ENCODE peak calls at places on chromosomes 11 and 22, in seven cellular contexts. One of them, this sample, is unnamed.

GRCh38 chr22:35838849-35839646 is 121.4 kb downstream of the APOL5 start:
- DNase-seq in neuronal stem cell: peak; percentile 27
- DNase-seq in H9: no peak
- DNase-seq in IMR-90: peak; percentile 82
- DNase-seq in H1: no peak
- DNase-seq in mesendoderm: peak; percentile 76
- DNase-seq in trophoblast cell: peak; percentile 53
- DNase-seq in this sample: peak; percentile 80

GRCh38 chr22:35648066-35649025 is at the start of gene APOL6:
- DNase-seq in neuronal stem cell: no peak
- DNase-seq in H9: peak; percentile 32
- DNase-seq in IMR-90: peak; percentile 76
- DNase-seq in H1: no peak
- DNase-seq in mesendoderm: no peak
- DNase-seq in trophoblast cell: peak; percentile 90
- DNase-seq in this sample: peak; percentile 95

GRCh38 chr11:18698341-18699268 is at the start of gene TMEM86A:
- DNase-seq in neuronal stem cell: peak; percentile 91
- DNase-seq in H9: peak; percentile 94
- DNase-seq in IMR-90: peak; percentile 60
- DNase-seq in H1: no peak
- DNase-seq in mesendoderm: peak; percentile 92
- DNase-seq in trophoblast cell: peak; percentile 95
- DNase-seq in this sample: peak; percentile 81

GRCh38 chr22:44042822-44043221 is 18.7 kb downstream of the PARVB start:
- DNase-seq in neuronal stem cell: no peak
- DNase-seq in H9: no peak
- DNase-seq in IMR-90: peak; percentile 51
- DNase-seq in H1: no peak
- DNase-seq in mesendoderm: no peak
- DNase-seq in trophoblast cell: peak; percentile 4
- DNase-seq in this sample: no peak

GRCh38 chr11:12241401-12241800 is 131.0 kb downstream of the MICAL2 start:
- DNase-seq in neuronal stem cell: no peak
- DNase-seq in H9: no peak
- DNase-seq in IMR-90: no peak
- DNase-seq in H1: no peak
- DNase-seq in mesendoderm: no peak
- DNase-seq in trophoblast cell: no peak
- DNase-seq in this sample: no peak

GRCh38 chr11:72814831-72815618 is 814 bp downstream of the ATG16L2 start:
- DNase-seq in neuronal stem cell: no peak
- DNase-seq in H9: peak; percentile 89
- DNase-seq in IMR-90: peak; percentile 54
- DNase-seq in H1: no peak
- DNase-seq in mesendoderm: peak; percentile 91
- DNase-seq in trophoblast cell: peak; percentile 52
- DNase-seq in this sample: peak; percentile 89

GRCh38 chr11:12792590-12792989 is 118.4 kb downstream of the TEAD1 start:
- DNase-seq in neuronal stem cell: no peak
- DNase-seq in H9: no peak
- DNase-seq in IMR-90: peak; percentile 51
- DNase-seq in H1: no peak
- DNase-seq in mesendoderm: no peak
- DNase-seq in trophoblast cell: peak; percentile 43
- DNase-seq in this sample: no peak

GRCh38 chr11:65274734-65275682 is 13.2 kb downstream of the POLA2 start:
- DNase-seq in neuronal stem cell: no peak
- DNase-seq in H9: peak; percentile 67
- DNase-seq in IMR-90: peak; percentile 99
- DNase-seq in H1: peak; percentile 29
- DNase-seq in mesendoderm: peak; percentile 70
- DNase-seq in trophoblast cell: peak; percentile 96
- DNase-seq in this sample: peak; percentile 92

GRCh38 chr11:2387266-2387982 is 10.3 kb downstream of the CD81 start:
- DNase-seq in neuronal stem cell: no peak
- DNase-seq in H9: no peak
- DNase-seq in IMR-90: peak; percentile 52
- DNase-seq in H1: no peak
- DNase-seq in mesendoderm: no peak
- DNase-seq in trophoblast cell: no peak
- DNase-seq in this sample: peak; percentile 47

GRCh38 chr11:75031771-75032549 is 43.2 kb downstream of the NEU3 start:
- DNase-seq in neuronal stem cell: peak; percentile 56
- DNase-seq in H9: peak; percentile 86
- DNase-seq in IMR-90: peak; percentile 78
- DNase-seq in H1: peak; percentile 39
- DNase-seq in mesendoderm: peak; percentile 88
- DNase-seq in trophoblast cell: peak; percentile 88
- DNase-seq in this sample: peak; percentile 72

GRCh38 chr22:38776086-38776485 is 17.9 kb downstream of the DNAL4 start:
- DNase-seq in neuronal stem cell: no peak
- DNase-seq in H9: no peak
- DNase-seq in IMR-90: no peak
- DNase-seq in H1: no peak
- DNase-seq in mesendoderm: no peak
- DNase-seq in trophoblast cell: no peak
- DNase-seq in this sample: no peak

GRCh38 chr22:23284504-23285033 is 104.3 kb downstream of the BCR start:
- DNase-seq in neuronal stem cell: no peak
- DNase-seq in H9: no peak
- DNase-seq in IMR-90: no peak
- DNase-seq in H1: no peak
- DNase-seq in mesendoderm: no peak
- DNase-seq in trophoblast cell: no peak
- DNase-seq in this sample: no peak

GRCh38 chr22:23285236-23285635 is 104.9 kb downstream of the BCR start:
- DNase-seq in neuronal stem cell: no peak
- DNase-seq in H9: no peak
- DNase-seq in IMR-90: no peak
- DNase-seq in H1: no peak
- DNase-seq in mesendoderm: no peak
- DNase-seq in trophoblast cell: no peak
- DNase-seq in this sample: no peak

GRCh38 chr22:23286296-23286695 is 106.0 kb downstream of the BCR start:
- DNase-seq in neuronal stem cell: no peak
- DNase-seq in H9: no peak
- DNase-seq in IMR-90: no peak
- DNase-seq in H1: no peak
- DNase-seq in mesendoderm: no peak
- DNase-seq in trophoblast cell: no peak
- DNase-seq in this sample: no peak

GRCh38 chr22:23287136-23288095 is 107.1 kb downstream of the BCR start:
- DNase-seq in neuronal stem cell: no peak
- DNase-seq in H9: no peak
- DNase-seq in IMR-90: no peak
- DNase-seq in H1: no peak
- DNase-seq in mesendoderm: no peak
- DNase-seq in trophoblast cell: no peak
- DNase-seq in this sample: no peak

GRCh38 chr22:23285734-23286133 is 105.4 kb downstream of the BCR start:
- DNase-seq in neuronal stem cell: no peak
- DNase-seq in H9: no peak
- DNase-seq in IMR-90: peak; percentile 59
- DNase-seq in H1: no peak
- DNase-seq in mesendoderm: no peak
- DNase-seq in trophoblast cell: no peak
- DNase-seq in this sample: peak; percentile 86
- H2BK120ac ChIP-seq in neuronal stem cell: no peak overlapping the region
- H2BK120ac ChIP-seq in H9: no peak overlapping the region
- H2BK120ac ChIP-seq in IMR-90: no peak overlapping the region
- H2BK120ac ChIP-seq in H1: no peak overlapping the region
- H2BK120ac ChIP-seq in mesendoderm: no peak overlapping the region
- H2BK120ac ChIP-seq in trophoblast cell: no peak overlapping the region
- H2BK120ac ChIP-seq in this sample: no peak overlapping the region

GRCh38 chr11:131913267-131913666 is 542.9 kb downstream of the NTM start:
- DNase-seq in neuronal stem cell: no peak
- DNase-seq in H9: no peak
- DNase-seq in IMR-90: peak; percentile 40
- DNase-seq in H1: no peak
- DNase-seq in mesendoderm: no peak
- DNase-seq in trophoblast cell: no peak
- DNase-seq in this sample: no peak

GRCh38 chr11:131912127-131912526 is 541.7 kb downstream of the NTM start:
- DNase-seq in neuronal stem cell: no peak
- DNase-seq in H9: no peak
- DNase-seq in IMR-90: no peak
- DNase-seq in H1: no peak
- DNase-seq in mesendoderm: no peak
- DNase-seq in trophoblast cell: peak; percentile 7
- DNase-seq in this sample: no peak

GRCh38 chr11:131917634-131918384 is 547.4 kb downstream of the NTM start:
- DNase-seq in neuronal stem cell: no peak
- DNase-seq in H9: no peak
- DNase-seq in IMR-90: no peak
- DNase-seq in H1: no peak
- DNase-seq in mesendoderm: no peak
- DNase-seq in trophoblast cell: peak; percentile 53
- DNase-seq in this sample: no peak

GRCh38 chr11:131916633-131917032 is 546.2 kb downstream of the NTM start:
- DNase-seq in neuronal stem cell: no peak
- DNase-seq in H9: no peak
- DNase-seq in IMR-90: peak; percentile 31
- DNase-seq in H1: no peak
- DNase-seq in mesendoderm: no peak
- DNase-seq in trophoblast cell: no peak
- DNase-seq in this sample: peak; percentile 72

GRCh38 chr11:131914299-131914902 is 544.0 kb downstream of the NTM start:
- DNase-seq in neuronal stem cell: no peak
- DNase-seq in H9: no peak
- DNase-seq in IMR-90: peak; percentile 44
- DNase-seq in H1: no peak
- DNase-seq in mesendoderm: no peak
- DNase-seq in trophoblast cell: no peak
- DNase-seq in this sample: no peak
- H3K27me3 ChIP-seq in neuronal stem cell: peaks cover 2% of the 10 kb centered on the region
- H3K27me3 ChIP-seq in H9: no peaks in the 10 kb centered on the region
- H3K27me3 ChIP-seq in IMR-90: no peaks in the 10 kb centered on the region
- H3K27me3 ChIP-seq in H1: no peaks in the 10 kb centered on the region
- H3K27me3 ChIP-seq in mesendoderm: no peaks in the 10 kb centered on the region
- H3K27me3 ChIP-seq in trophoblast cell: peaks cover 24% of the 10 kb centered on the region
- H3K27me3 ChIP-seq in this sample: no peaks in the 10 kb centered on the region

GRCh38 chr22:37230673-37231405 is 13.2 kb downstream of the RAC2 start:
- DNase-seq in neuronal stem cell: no peak
- DNase-seq in H9: no peak
- DNase-seq in IMR-90: no peak
- DNase-seq in H1: no peak
- DNase-seq in mesendoderm: no peak
- DNase-seq in trophoblast cell: no peak
- DNase-seq in this sample: no peak
- H3K18ac ChIP-seq in neuronal stem cell: peak overlapping the region; percentile 80
- H3K18ac ChIP-seq in H9: no peak overlapping the region
- H3K18ac ChIP-seq in IMR-90: no peak overlapping the region
- H3K18ac ChIP-seq in H1: no peak overlapping the region
- H3K18ac ChIP-seq in mesendoderm: no peak overlapping the region
- H3K18ac ChIP-seq in trophoblast cell: no peak overlapping the region
- H3K18ac ChIP-seq in this sample: peak overlapping the region; percentile 46

GRCh38 chr22:22185844-22186499 is 58.6 kb upstream of the VPREB1 start:
- DNase-seq in neuronal stem cell: no peak
- DNase-seq in H9: no peak
- DNase-seq in IMR-90: no peak
- DNase-seq in H1: no peak
- DNase-seq in mesendoderm: no peak
- DNase-seq in trophoblast cell: no peak
- DNase-seq in this sample: no peak
- H2BK120ac ChIP-seq in neuronal stem cell: no peak overlapping the region
- H2BK120ac ChIP-seq in H9: no peak overlapping the region
- H2BK120ac ChIP-seq in IMR-90: no peak overlapping the region
- H2BK120ac ChIP-seq in H1: no peak overlapping the region
- H2BK120ac ChIP-seq in mesendoderm: no peak overlapping the region
- H2BK120ac ChIP-seq in trophoblast cell: no peak overlapping the region
- H2BK120ac ChIP-seq in this sample: no peak overlapping the region

DNA sequence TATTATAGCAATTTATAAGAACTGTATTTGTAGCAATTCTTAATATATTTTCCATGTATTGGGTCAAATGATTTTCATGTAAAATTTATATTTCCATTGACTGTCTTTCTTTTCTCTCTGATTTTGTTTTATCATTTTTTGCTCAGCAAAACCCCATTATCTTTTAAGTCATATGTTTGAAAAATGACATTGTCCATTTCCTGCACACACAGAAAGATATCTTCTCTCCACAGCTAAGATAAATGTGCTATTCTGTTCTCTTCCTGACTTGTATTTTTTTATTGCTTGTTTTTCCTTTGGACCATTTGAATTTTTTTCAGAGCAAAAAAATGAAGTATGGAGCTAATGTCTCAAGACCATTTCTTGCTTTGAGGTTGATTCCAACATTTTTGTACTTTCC is 6.3 kb upstream of the LRRC55 start:
- DNase-seq in neuronal stem cell: no peak
- DNase-seq in H9: no peak
- DNase-seq in IMR-90: no peak
- DNase-seq in H1: no peak
- DNase-seq in mesendoderm: no peak
- DNase-seq in trophoblast cell: no peak
- DNase-seq in this sample: no peak
- H3K27me3 ChIP-seq in neuronal stem cell: no peaks in the 10 kb centered on the region
- H3K27me3 ChIP-seq in H9: no peaks in the 10 kb centered on the region
- H3K27me3 ChIP-seq in IMR-90: peaks cover 16% of the 10 kb centered on the region
- H3K27me3 ChIP-seq in H1: peaks cover 1% of the 10 kb centered on the region
- H3K27me3 ChIP-seq in mesendoderm: no peaks in the 10 kb centered on the region
- H3K27me3 ChIP-seq in trophoblast cell: peaks cover 7% of the 10 kb centered on the region
- H3K27me3 ChIP-seq in this sample: peaks cover 19% of the 10 kb centered on the region

DNA sequence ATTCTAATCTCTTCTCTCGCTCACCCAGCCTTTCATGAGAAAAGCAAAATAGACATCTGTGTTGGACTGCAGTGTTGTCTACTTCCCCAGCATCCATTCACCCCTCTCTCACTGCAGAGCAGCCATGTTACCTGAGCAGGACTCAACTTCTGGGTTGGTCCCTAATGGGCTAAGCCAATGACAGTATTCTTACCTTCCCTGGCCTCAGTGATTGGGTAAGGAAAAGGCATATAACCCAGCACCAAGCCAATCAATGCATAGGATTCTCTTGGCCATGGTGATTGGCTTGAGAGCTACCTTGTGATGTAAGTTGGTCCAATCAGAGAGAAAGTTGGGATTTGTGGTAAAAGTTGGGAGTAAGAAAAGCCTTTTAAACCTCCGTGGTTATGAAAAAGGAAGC is 99.8 kb upstream of the NECTIN1 start:
- DNase-seq in neuronal stem cell: no peak
- DNase-seq in H9: no peak
- DNase-seq in IMR-90: no peak
- DNase-seq in H1: no peak
- DNase-seq in mesendoderm: peak; percentile 40
- DNase-seq in trophoblast cell: no peak
- DNase-seq in this sample: no peak
- H3K18ac ChIP-seq in neuronal stem cell: no peak overlapping the region
- H3K18ac ChIP-seq in H9: no peak overlapping the region
- H3K18ac ChIP-seq in IMR-90: no peak overlapping the region
- H3K18ac ChIP-seq in H1: no peak overlapping the region
- H3K18ac ChIP-seq in mesendoderm: no peak overlapping the region
- H3K18ac ChIP-seq in trophoblast cell: no peak overlapping the region
- H3K18ac ChIP-seq in this sample: no peak overlapping the region

DNA sequence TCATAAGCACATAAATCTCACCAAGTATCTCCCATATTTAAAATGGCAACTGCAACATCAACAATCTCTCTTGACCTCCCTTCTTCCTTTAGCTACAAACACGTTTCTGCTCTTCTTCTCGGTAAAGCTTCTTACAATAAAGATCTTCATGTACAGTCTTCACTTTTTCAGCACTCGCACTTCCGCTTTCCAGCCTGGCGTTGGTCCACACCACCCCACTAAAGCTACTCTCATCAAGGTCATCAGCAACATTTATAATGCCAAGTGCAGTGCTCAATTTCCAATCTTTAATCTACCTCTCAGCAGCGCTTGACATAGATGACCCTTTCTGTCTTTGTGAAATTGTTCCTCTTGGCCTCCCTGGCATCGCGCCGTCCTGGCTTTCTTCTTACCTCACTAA is 33.6 kb downstream of the NTM start:
- DNase-seq in neuronal stem cell: no peak
- DNase-seq in H9: no peak
- DNase-seq in IMR-90: no peak
- DNase-seq in H1: no peak
- DNase-seq in mesendoderm: no peak
- DNase-seq in trophoblast cell: no peak
- DNase-seq in this sample: no peak
- H2BK120ac ChIP-seq in neuronal stem cell: no peak overlapping the region
- H2BK120ac ChIP-seq in H9: no peak overlapping the region
- H2BK120ac ChIP-seq in IMR-90: no peak overlapping the region
- H2BK120ac ChIP-seq in H1: no peak overlapping the region
- H2BK120ac ChIP-seq in mesendoderm: no peak overlapping the region
- H2BK120ac ChIP-seq in trophoblast cell: no peak overlapping the region
- H2BK120ac ChIP-seq in this sample: no peak overlapping the region